ENCODE peak calls at places on chromosomes 13 and 19, in four cellular contexts. N, J, T and Z are unnamed samples.

GRCh38 chr13:113110852-113111315 is 5.3 kb downstream of the F7 start:
- DNase-seq in T (no peak), N (no peak), J (no peak), Z (no peak)

GRCh38 chr13:109577191-109577700 is 209.1 kb downstream of the IRS2 start:
- DNase-seq in N (no peak), J (no peak), T (no peak), Z (no peak)

GRCh38 chr19:5961969-5962945 is 15.7 kb downstream of the RANBP3 start:
- DNase-seq in N (peak), T (peak), J (no peak), Z (no peak)

GRCh38 chr13:76937416-76937815 is 10.9 kb upstream of the ACOD1 start:
- DNase-seq in J (no peak), T (no peak), N (peak), Z (no peak)

GRCh38 chr19:40284501-40285352 is at the start of gene AKT2:
- DNase-seq in J (peak), T (peak), N (peak), Z (no peak)

GRCh38 chr19:29819300-29819699 is 7.5 kb downstream of the CCNE1 start:
- DNase-seq in N (no peak), J (no peak), T (no peak), Z (no peak)

GRCh38 chr13:23510979-23511735 is 59.1 kb upstream of the TNFRSF19 start:
- DNase-seq in N (peak), J (no peak), T (peak), Z (no peak)

GRCh38 chr13:72565893-72566292 is 161.5 kb downstream of the MZT1 start:
- DNase-seq in T (no peak), N (peak), J (no peak), Z (no peak)

GRCh38 chr19:44553478-44554171 is 24.1 kb upstream of the CEACAM20 start:
- DNase-seq in J (no peak), N (no peak), T (no peak), Z (no peak)

GRCh38 chr13:40665061-40665753 is 1.2 kb downstream of the FOXO1 start:
- DNase-seq in N (no peak), T (peak), J (peak), Z (peak)

GRCh38 chr19:14318873-14319272 is 62.4 kb upstream of the ADGRE5 start:
- DNase-seq in T (no peak), J (no peak), N (no peak), Z (no peak)

GRCh38 chr19:12939292-12939606 is 840 bp downstream of the CALR start:
- DNase-seq in N (peak), T (peak), J (no peak), Z (no peak)

GRCh38 chr19:3375221-3376088 is 9.1 kb downstream of the NFIC start:
- DNase-seq in T (no peak), J (no peak), N (peak), Z (peak)

GRCh38 chr19:33440682-33441081 is 67.2 kb downstream of the CEBPG start:
- DNase-seq in T (no peak), N (no peak), J (no peak), Z (no peak)

GRCh38 chr19:35501684-35502083 is 11.4 kb upstream of the KRTDAP start:
- DNase-seq in N (no peak), T (no peak), J (no peak), Z (no peak)

GRCh38 chr13:46184277-46184699 is 2.3 kb upstream of the LCP1 start:
- DNase-seq in N (no peak), T (peak), J (peak), Z (no peak)

GRCh38 chr19:43526884-43527859 is at the start of gene ETHE1:
- DNase-seq in N (peak), J (peak), T (peak), Z (peak)

GRCh38 chr19:21604941-21605548 is 99.6 kb downstream of the ZNF429 start:
- DNase-seq in J (no peak), T (no peak), N (no peak), Z (no peak)

GRCh38 chr19:34598217-34599155 is 78.5 kb downstream of the SCGB2B2 start:
- DNase-seq in J (no peak), T (no peak), N (no peak), Z (no peak)

GRCh38 chr13:78658630-78659449 is at the start of gene OBI1:
- DNase-seq in N (peak), T (peak), J (peak), Z (peak)

GRCh38 chr13:71525004-71525403 is 342.0 kb downstream of the DACH1 start:
- DNase-seq in N (no peak), J (no peak), T (no peak), Z (no peak)

GRCh38 chr19:17654993-17655392 is 33.2 kb downstream of the UNC13A start:
- DNase-seq in T (no peak), N (no peak), J (no peak), Z (no peak)

GRCh38 chr13:95246292-95247082 is 54.8 kb downstream of the ABCC4 start:
- DNase-seq in N (no peak), J (no peak), T (no peak), Z (no peak)

GRCh38 chr13:95596701-95597100 is 44.2 kb downstream of the CLDN10 start:
- DNase-seq in N (no peak), T (no peak), J (no peak), Z (no peak)

GRCh38 chr13:73593199-73593765 is 534.5 kb downstream of the KLF5 start:
- DNase-seq in T (no peak), J (no peak), N (no peak), Z (no peak)

GRCh38 chr13:27839809-27840467 is 47.7 kb downstream of the GSX1 start:
- DNase-seq in J (no peak), N (no peak), T (no peak), Z (no peak)

GRCh38 chr19:33640773-33641172 is 19.0 kb downstream of the CHST8 start:
- DNase-seq in T (no peak), N (no peak), J (no peak), Z (no peak)